ENCODE peak calls at places on chromosomes 1 and 21, in ten cellular contexts. One of them, this sample, is unnamed.

GRCh38 chr1:116770625-116771024 is 16.4 kb downstream of the CD2 start:
- DNase-seq in right atrium auricular region: no peak
- DNase-seq in activated naive CD8-positive, alpha-beta T cell treated with anti-CD3 and anti-CD28 coated beads for 36 hours: no peak
- DNase-seq in mucosa of gallbladder: peak; percentile 39
- DNase-seq in iPS-NIHi11: no peak
- DNase-seq in astrocyte of the hippocampus: no peak
- DNase-seq in heart left ventricle: no peak
- DNase-seq in type B pancreatic cell: no peak
- DNase-seq in mesenchymal stem cell: no peak
- DNase-seq in activated T-cell treated with anti-CD3 and anti-CD28 coated beads for 4 hours: no peak
- DNase-seq in this sample: no peak

GRCh38 chr1:12556368-12556930 is 61.6 kb downstream of the DHRS3 start:
- DNase-seq in astrocyte of the hippocampus: peak; percentile 95
- DNase-seq in iPS-NIHi11: peak; percentile 63
- DNase-seq in activated T-cell treated with anti-CD3 and anti-CD28 coated beads for 4 hours: no peak
- DNase-seq in type B pancreatic cell: no peak
- DNase-seq in mucosa of gallbladder: peak; percentile 71
- DNase-seq in right atrium auricular region: peak; percentile 84
- DNase-seq in mesenchymal stem cell: peak; percentile 83
- DNase-seq in heart left ventricle: peak; percentile 42
- DNase-seq in activated naive CD8-positive, alpha-beta T cell treated with anti-CD3 and anti-CD28 coated beads for 36 hours: no peak
- DNase-seq in this sample: no peak

GRCh38 chr21:29557200-29557599 is 258.5 kb downstream of the BACH1 start:
- DNase-seq in activated naive CD8-positive, alpha-beta T cell treated with anti-CD3 and anti-CD28 coated beads for 36 hours: no peak
- DNase-seq in right atrium auricular region: no peak
- DNase-seq in mesenchymal stem cell: no peak
- DNase-seq in activated T-cell treated with anti-CD3 and anti-CD28 coated beads for 4 hours: no peak
- DNase-seq in astrocyte of the hippocampus: no peak
- DNase-seq in heart left ventricle: no peak
- DNase-seq in iPS-NIHi11: no peak
- DNase-seq in mucosa of gallbladder: no peak
- DNase-seq in type B pancreatic cell: no peak
- DNase-seq in this sample: no peak

GRCh38 chr21:43634618-43635017 is 24.7 kb downstream of the HSF2BP start:
- DNase-seq in heart left ventricle: no peak
- DNase-seq in mesenchymal stem cell: peak; percentile 66
- DNase-seq in activated T-cell treated with anti-CD3 and anti-CD28 coated beads for 4 hours: no peak
- DNase-seq in mucosa of gallbladder: no peak
- DNase-seq in astrocyte of the hippocampus: peak; percentile 50
- DNase-seq in right atrium auricular region: no peak
- DNase-seq in type B pancreatic cell: no peak
- DNase-seq in activated naive CD8-positive, alpha-beta T cell treated with anti-CD3 and anti-CD28 coated beads for 36 hours: no peak
- DNase-seq in iPS-NIHi11: no peak
- DNase-seq in this sample: no peak

GRCh38 chr1:20603473-20604464 is 14.9 kb downstream of the CDA start:
- DNase-seq in mesenchymal stem cell: peak; percentile 88
- DNase-seq in activated naive CD8-positive, alpha-beta T cell treated with anti-CD3 and anti-CD28 coated beads for 36 hours: no peak
- DNase-seq in iPS-NIHi11: no peak
- DNase-seq in heart left ventricle: no peak
- DNase-seq in mucosa of gallbladder: no peak
- DNase-seq in astrocyte of the hippocampus: peak; percentile 75
- DNase-seq in right atrium auricular region: no peak
- DNase-seq in activated T-cell treated with anti-CD3 and anti-CD28 coated beads for 4 hours: no peak
- DNase-seq in type B pancreatic cell: no peak
- DNase-seq in this sample: no peak

GRCh38 chr21:14690886-14691285 is 144.8 kb upstream of the SAMSN1 start:
- DNase-seq in iPS-NIHi11: no peak
- DNase-seq in astrocyte of the hippocampus: no peak
- DNase-seq in heart left ventricle: no peak
- DNase-seq in activated naive CD8-positive, alpha-beta T cell treated with anti-CD3 and anti-CD28 coated beads for 36 hours: no peak
- DNase-seq in mucosa of gallbladder: no peak
- DNase-seq in activated T-cell treated with anti-CD3 and anti-CD28 coated beads for 4 hours: no peak
- DNase-seq in type B pancreatic cell: no peak
- DNase-seq in right atrium auricular region: no peak
- DNase-seq in mesenchymal stem cell: no peak
- DNase-seq in this sample: no peak

GRCh38 chr1:151839457-151840409 is at the start of gene C2CD4D:
- DNase-seq in mesenchymal stem cell: peak; percentile 21
- DNase-seq in right atrium auricular region: no peak
- DNase-seq in type B pancreatic cell: no peak
- DNase-seq in iPS-NIHi11: peak; percentile 85
- DNase-seq in heart left ventricle: peak; percentile 31
- DNase-seq in astrocyte of the hippocampus: peak; percentile 72
- DNase-seq in activated naive CD8-positive, alpha-beta T cell treated with anti-CD3 and anti-CD28 coated beads for 36 hours: peak; percentile 74
- DNase-seq in mucosa of gallbladder: peak; percentile 76
- DNase-seq in activated T-cell treated with anti-CD3 and anti-CD28 coated beads for 4 hours: peak; percentile 52
- DNase-seq in this sample: no peak

GRCh38 chr21:38597436-38597835 is 99.2 kb upstream of the ERG start:
- DNase-seq in right atrium auricular region: no peak
- DNase-seq in iPS-NIHi11: no peak
- DNase-seq in heart left ventricle: no peak
- DNase-seq in mucosa of gallbladder: no peak
- DNase-seq in activated T-cell treated with anti-CD3 and anti-CD28 coated beads for 4 hours: no peak
- DNase-seq in astrocyte of the hippocampus: no peak
- DNase-seq in activated naive CD8-positive, alpha-beta T cell treated with anti-CD3 and anti-CD28 coated beads for 36 hours: no peak
- DNase-seq in type B pancreatic cell: no peak
- DNase-seq in mesenchymal stem cell: peak; percentile 3
- DNase-seq in this sample: peak; percentile 15

GRCh38 chr1:240152611-240153297 is 61.1 kb downstream of the FMN2 start:
- DNase-seq in heart left ventricle: no peak
- DNase-seq in activated T-cell treated with anti-CD3 and anti-CD28 coated beads for 4 hours: no peak
- DNase-seq in type B pancreatic cell: no peak
- DNase-seq in iPS-NIHi11: no peak
- DNase-seq in astrocyte of the hippocampus: no peak
- DNase-seq in activated naive CD8-positive, alpha-beta T cell treated with anti-CD3 and anti-CD28 coated beads for 36 hours: no peak
- DNase-seq in mucosa of gallbladder: no peak
- DNase-seq in right atrium auricular region: no peak
- DNase-seq in mesenchymal stem cell: peak; percentile 27
- DNase-seq in this sample: no peak

GRCh38 chr1:202351725-202352124 is 3.2 kb downstream of the PPP1R12B start:
- DNase-seq in activated naive CD8-positive, alpha-beta T cell treated with anti-CD3 and anti-CD28 coated beads for 36 hours: no peak
- DNase-seq in mucosa of gallbladder: no peak
- DNase-seq in astrocyte of the hippocampus: peak; percentile 45
- DNase-seq in mesenchymal stem cell: no peak
- DNase-seq in activated T-cell treated with anti-CD3 and anti-CD28 coated beads for 4 hours: no peak
- DNase-seq in right atrium auricular region: no peak
- DNase-seq in type B pancreatic cell: no peak
- DNase-seq in heart left ventricle: no peak
- DNase-seq in iPS-NIHi11: no peak
- DNase-seq in this sample: no peak

GRCh38 chr1:168291222-168291824 is 10.6 kb downstream of the TBX19 start:
- DNase-seq in mucosa of gallbladder: no peak
- DNase-seq in astrocyte of the hippocampus: no peak
- DNase-seq in mesenchymal stem cell: peak; percentile 12
- DNase-seq in activated naive CD8-positive, alpha-beta T cell treated with anti-CD3 and anti-CD28 coated beads for 36 hours: no peak
- DNase-seq in heart left ventricle: no peak
- DNase-seq in right atrium auricular region: no peak
- DNase-seq in activated T-cell treated with anti-CD3 and anti-CD28 coated beads for 4 hours: no peak
- DNase-seq in iPS-NIHi11: no peak
- DNase-seq in type B pancreatic cell: no peak
- DNase-seq in this sample: no peak

GRCh38 chr1:171476829-171477228 is 8.5 kb upstream of the PRRC2C start:
- DNase-seq in right atrium auricular region: no peak
- DNase-seq in heart left ventricle: no peak
- DNase-seq in iPS-NIHi11: no peak
- DNase-seq in type B pancreatic cell: no peak
- DNase-seq in mucosa of gallbladder: no peak
- DNase-seq in activated naive CD8-positive, alpha-beta T cell treated with anti-CD3 and anti-CD28 coated beads for 36 hours: no peak
- DNase-seq in activated T-cell treated with anti-CD3 and anti-CD28 coated beads for 4 hours: no peak
- DNase-seq in astrocyte of the hippocampus: no peak
- DNase-seq in mesenchymal stem cell: no peak
- DNase-seq in this sample: no peak

GRCh38 chr21:34691396-34692032 is 22.7 kb downstream of the CLIC6 start:
- DNase-seq in activated T-cell treated with anti-CD3 and anti-CD28 coated beads for 4 hours: no peak
- DNase-seq in iPS-NIHi11: no peak
- DNase-seq in activated naive CD8-positive, alpha-beta T cell treated with anti-CD3 and anti-CD28 coated beads for 36 hours: no peak
- DNase-seq in type B pancreatic cell: no peak
- DNase-seq in mesenchymal stem cell: no peak
- DNase-seq in heart left ventricle: no peak
- DNase-seq in astrocyte of the hippocampus: no peak
- DNase-seq in mucosa of gallbladder: no peak
- DNase-seq in right atrium auricular region: no peak
- DNase-seq in this sample: no peak

GRCh38 chr1:187921426-187921825 is 1092.7 kb downstream of the PLA2G4A start:
- DNase-seq in astrocyte of the hippocampus: no peak
- DNase-seq in heart left ventricle: no peak
- DNase-seq in mesenchymal stem cell: no peak
- DNase-seq in iPS-NIHi11: no peak
- DNase-seq in activated T-cell treated with anti-CD3 and anti-CD28 coated beads for 4 hours: no peak
- DNase-seq in right atrium auricular region: no peak
- DNase-seq in mucosa of gallbladder: no peak
- DNase-seq in type B pancreatic cell: no peak
- DNase-seq in activated naive CD8-positive, alpha-beta T cell treated with anti-CD3 and anti-CD28 coated beads for 36 hours: no peak
- DNase-seq in this sample: no peak

GRCh38 chr1:24386241-24386640 is 27.3 kb downstream of the STPG1 start:
- DNase-seq in right atrium auricular region: peak; percentile 32
- DNase-seq in activated T-cell treated with anti-CD3 and anti-CD28 coated beads for 4 hours: no peak
- DNase-seq in iPS-NIHi11: no peak
- DNase-seq in astrocyte of the hippocampus: peak; percentile 74
- DNase-seq in activated naive CD8-positive, alpha-beta T cell treated with anti-CD3 and anti-CD28 coated beads for 36 hours: no peak
- DNase-seq in mucosa of gallbladder: no peak
- DNase-seq in heart left ventricle: no peak
- DNase-seq in type B pancreatic cell: no peak
- DNase-seq in mesenchymal stem cell: no peak
- DNase-seq in this sample: no peak

GRCh38 chr1:165441166-165441955 is 3.6 kb downstream of the RXRG start:
- DNase-seq in astrocyte of the hippocampus: no peak
- DNase-seq in right atrium auricular region: no peak
- DNase-seq in mucosa of gallbladder: no peak
- DNase-seq in mesenchymal stem cell: no peak
- DNase-seq in activated naive CD8-positive, alpha-beta T cell treated with anti-CD3 and anti-CD28 coated beads for 36 hours: no peak
- DNase-seq in heart left ventricle: no peak
- DNase-seq in activated T-cell treated with anti-CD3 and anti-CD28 coated beads for 4 hours: no peak
- DNase-seq in iPS-NIHi11: no peak
- DNase-seq in type B pancreatic cell: no peak
- DNase-seq in this sample: no peak

GRCh38 chr1:235998812-235999211 is 66.1 kb downstream of the NID1 start:
- DNase-seq in mesenchymal stem cell: no peak
- DNase-seq in right atrium auricular region: no peak
- DNase-seq in iPS-NIHi11: no peak
- DNase-seq in type B pancreatic cell: no peak
- DNase-seq in mucosa of gallbladder: no peak
- DNase-seq in heart left ventricle: no peak
- DNase-seq in astrocyte of the hippocampus: no peak
- DNase-seq in activated T-cell treated with anti-CD3 and anti-CD28 coated beads for 4 hours: no peak
- DNase-seq in activated naive CD8-positive, alpha-beta T cell treated with anti-CD3 and anti-CD28 coated beads for 36 hours: peak; percentile 44
- DNase-seq in this sample: no peak

GRCh38 chr1:11301593-11301992 is 28.6 kb downstream of the UBIAD1 start:
- DNase-seq in right atrium auricular region: no peak
- DNase-seq in activated T-cell treated with anti-CD3 and anti-CD28 coated beads for 4 hours: no peak
- DNase-seq in astrocyte of the hippocampus: no peak
- DNase-seq in activated naive CD8-positive, alpha-beta T cell treated with anti-CD3 and anti-CD28 coated beads for 36 hours: no peak
- DNase-seq in iPS-NIHi11: no peak
- DNase-seq in mucosa of gallbladder: no peak
- DNase-seq in mesenchymal stem cell: no peak
- DNase-seq in heart left ventricle: no peak
- DNase-seq in type B pancreatic cell: no peak
- DNase-seq in this sample: no peak

GRCh38 chr1:235030919-235031596 is 97.6 kb downstream of the TOMM20 start:
- DNase-seq in type B pancreatic cell: no peak
- DNase-seq in activated T-cell treated with anti-CD3 and anti-CD28 coated beads for 4 hours: no peak
- DNase-seq in astrocyte of the hippocampus: no peak
- DNase-seq in activated naive CD8-positive, alpha-beta T cell treated with anti-CD3 and anti-CD28 coated beads for 36 hours: no peak
- DNase-seq in right atrium auricular region: no peak
- DNase-seq in heart left ventricle: no peak
- DNase-seq in mucosa of gallbladder: no peak
- DNase-seq in iPS-NIHi11: no peak
- DNase-seq in mesenchymal stem cell: no peak
- DNase-seq in this sample: no peak

GRCh38 chr1:210332719-210333398 is 4.2 kb downstream of the HHAT start:
- DNase-seq in mesenchymal stem cell: no peak
- DNase-seq in type B pancreatic cell: no peak
- DNase-seq in activated naive CD8-positive, alpha-beta T cell treated with anti-CD3 and anti-CD28 coated beads for 36 hours: peak; percentile 58
- DNase-seq in astrocyte of the hippocampus: peak; percentile 27
- DNase-seq in iPS-NIHi11: no peak
- DNase-seq in activated T-cell treated with anti-CD3 and anti-CD28 coated beads for 4 hours: peak; percentile 5
- DNase-seq in right atrium auricular region: no peak
- DNase-seq in mucosa of gallbladder: no peak
- DNase-seq in heart left ventricle: no peak
- DNase-seq in this sample: no peak

GRCh38 chr21:39061766-39062165 is 121.5 kb downstream of the PSMG1 start:
- DNase-seq in right atrium auricular region: no peak
- DNase-seq in mesenchymal stem cell: no peak
- DNase-seq in mucosa of gallbladder: no peak
- DNase-seq in heart left ventricle: no peak
- DNase-seq in iPS-NIHi11: no peak
- DNase-seq in activated naive CD8-positive, alpha-beta T cell treated with anti-CD3 and anti-CD28 coated beads for 36 hours: no peak
- DNase-seq in activated T-cell treated with anti-CD3 and anti-CD28 coated beads for 4 hours: no peak
- DNase-seq in type B pancreatic cell: no peak
- DNase-seq in astrocyte of the hippocampus: no peak
- DNase-seq in this sample: no peak

GRCh38 chr1:53740621-53741105 is 1.7 kb upstream of the GLIS1 start:
- DNase-seq in right atrium auricular region: no peak
- DNase-seq in type B pancreatic cell: no peak
- DNase-seq in activated T-cell treated with anti-CD3 and anti-CD28 coated beads for 4 hours: no peak
- DNase-seq in iPS-NIHi11: no peak
- DNase-seq in heart left ventricle: no peak
- DNase-seq in astrocyte of the hippocampus: peak; percentile 85
- DNase-seq in mesenchymal stem cell: peak; percentile 30
- DNase-seq in mucosa of gallbladder: no peak
- DNase-seq in activated naive CD8-positive, alpha-beta T cell treated with anti-CD3 and anti-CD28 coated beads for 36 hours: no peak
- DNase-seq in this sample: no peak

GRCh38 chr1:43849670-43850069 is 83.9 kb upstream of the ARTN start:
- DNase-seq in mucosa of gallbladder: no peak
- DNase-seq in mesenchymal stem cell: no peak
- DNase-seq in activated naive CD8-positive, alpha-beta T cell treated with anti-CD3 and anti-CD28 coated beads for 36 hours: no peak
- DNase-seq in right atrium auricular region: no peak
- DNase-seq in activated T-cell treated with anti-CD3 and anti-CD28 coated beads for 4 hours: no peak
- DNase-seq in type B pancreatic cell: no peak
- DNase-seq in heart left ventricle: no peak
- DNase-seq in astrocyte of the hippocampus: no peak
- DNase-seq in iPS-NIHi11: no peak
- DNase-seq in this sample: no peak

GRCh38 chr1:19694298-19694697 is 29.6 kb downstream of the HTR6 start:
- DNase-seq in activated T-cell treated with anti-CD3 and anti-CD28 coated beads for 4 hours: no peak
- DNase-seq in astrocyte of the hippocampus: no peak
- DNase-seq in heart left ventricle: no peak
- DNase-seq in right atrium auricular region: no peak
- DNase-seq in mucosa of gallbladder: no peak
- DNase-seq in activated naive CD8-positive, alpha-beta T cell treated with anti-CD3 and anti-CD28 coated beads for 36 hours: no peak
- DNase-seq in mesenchymal stem cell: no peak
- DNase-seq in iPS-NIHi11: no peak
- DNase-seq in type B pancreatic cell: no peak
- DNase-seq in this sample: no peak